ENCODE peak calls at places on chromosome 17, in nine cellular contexts. X, V, N, O, E, S, G, T and B are unnamed samples.

GRCh38 chr17:27319536-27320221 is 25.8 kb downstream of the WSB1 start:
- DNase-seq in X (no peak), V (no peak), N (no peak), O (no peak), E (no peak), S (peak), G (no peak), T (no peak), B (no peak)

GRCh38 chr17:19728114-19728495 is 11.7 kb upstream of the SLC47A2 start:
- DNase-seq in X (no peak), V (no peak), N (no peak), O (no peak), E (no peak), S (peak), G (peak), T (no peak), B (peak)

GRCh38 chr17:50107790-50108414 is 12.8 kb downstream of the PDK2 start:
- DNase-seq in X (no peak), V (no peak), N (no peak), O (no peak), E (no peak), S (no peak), G (no peak), T (no peak), B (no peak)

GRCh38 chr17:79001190-79002020 is 8.2 kb downstream of the CANT1 start:
- DNase-seq in X (peak), V (no peak), N (no peak), O (no peak), E (no peak), S (no peak), G (no peak), T (no peak), B (no peak)

GRCh38 chr17:19654901-19655300 is 6.3 kb downstream of the ALDH3A2 start:
- DNase-seq in X (no peak), V (no peak), N (no peak), O (no peak), E (no peak), S (no peak), G (no peak), T (no peak), B (no peak)

GRCh38 chr17:28747801-28748750 is 4.3 kb downstream of the TRAF4 start:
- DNase-seq in X (no peak), V (no peak), N (no peak), O (no peak), E (no peak), S (no peak), G (no peak), T (no peak), B (no peak)

GRCh38 chr17:74206332-74206818 is 2.9 kb downstream of the RPL38 start:
- DNase-seq in X (no peak), V (no peak), N (no peak), O (no peak), E (no peak), S (no peak), G (no peak), T (no peak), B (no peak)

GRCh38 chr17:75454193-75454592 is 2.2 kb upstream of the TMEM94 start:
- DNase-seq in X (no peak), V (peak), N (no peak), O (no peak), E (no peak), S (no peak), G (no peak), T (no peak), B (peak)

GRCh38 chr17:79000396-79001189 is 9.0 kb downstream of the CANT1 start:
- DNase-seq in X (peak), V (no peak), N (no peak), O (no peak), E (no peak), S (no peak), G (no peak), T (no peak), B (no peak)

GRCh38 chr17:68567035-68567434 is 34.1 kb downstream of the FAM20A start:
- DNase-seq in X (no peak), V (no peak), N (no peak), O (no peak), E (no peak), S (no peak), G (no peak), T (no peak), B (no peak)

GRCh38 chr17:79931517-79932309 is 92.5 kb upstream of the CBX4 start:
- DNase-seq in X (no peak), V (peak), N (no peak), O (no peak), E (no peak), S (peak), G (no peak), T (no peak), B (no peak)

GRCh38 chr17:17235212-17236174 is 1.5 kb downstream of the FLCN start:
- DNase-seq in X (no peak), V (no peak), N (no peak), O (no peak), E (no peak), S (peak), G (no peak), T (no peak), B (no peak)

GRCh38 chr17:41539071-41539492 is 11.0 kb upstream of the KRT19 start:
- DNase-seq in X (no peak), V (no peak), N (no peak), O (no peak), E (no peak), S (no peak), G (no peak), T (no peak), B (no peak)

GRCh38 chr17:81869221-81870154 is 1.6 kb downstream of the ARHGDIA start:
- DNase-seq in X (peak), V (peak), N (peak), O (peak), E (no peak), S (peak), G (peak), T (no peak), B (no peak)

GRCh38 chr17:77038860-77039555 is 101.8 kb upstream of the SEC14L1 start:
- DNase-seq in X (no peak), V (no peak), N (no peak), O (no peak), E (no peak), S (no peak), G (no peak), T (no peak), B (no peak)

GRCh38 chr17:11493947-11494346 is 104.3 kb upstream of the DNAH9 start:
- DNase-seq in X (peak), V (no peak), N (no peak), O (no peak), E (no peak), S (no peak), G (no peak), T (no peak), B (no peak)

GRCh38 chr17:59547131-59547915 is 18.1 kb upstream of the DHX40 start:
- DNase-seq in X (no peak), V (no peak), N (no peak), O (peak), E (no peak), S (peak), G (peak), T (no peak), B (peak)

GRCh38 chr17:78717431-78717980 is 64.6 kb downstream of the CYTH1 start:
- DNase-seq in X (no peak), V (peak), N (no peak), O (peak), E (no peak), S (peak), G (peak), T (no peak), B (no peak)